ENCODE peak calls at places on chromosomes 1 and 21, in six cellular contexts. F, B, I, J, X and L are unnamed samples.

GRCh38 chr1:24910751-24911650 is 19.1 kb downstream of the RUNX3 start:
- DNase-seq in F (peak), B (peak), I (peak), J (peak), X (no peak), L (peak)

GRCh38 chr1:234616644-234617043 is 6.7 kb upstream of the IRF2BP2 start:
- DNase-seq in F (no peak), B (peak), I (no peak), J (no peak), X (no peak), L (no peak)

GRCh38 chr1:181251713-181252075 is 163.2 kb downstream of the IER5 start:
- DNase-seq in F (no peak), B (no peak), I (no peak), J (no peak), X (no peak), L (no peak)

GRCh38 chr1:172383541-172383940 is 36.9 kb upstream of the C1orf105 start:
- DNase-seq in F (no peak), B (peak), I (no peak), J (no peak), X (no peak), L (no peak)

GRCh38 chr1:12469493-12469892 is 148.5 kb downstream of the DHRS3 start:
- DNase-seq in F (no peak), B (no peak), I (no peak), J (no peak), X (no peak), L (no peak)

GRCh38 chr21:36425286-36425685 is 40.1 kb downstream of the CHAF1B start:
- DNase-seq in F (no peak), B (peak), I (no peak), J (no peak), X (no peak), L (no peak)

GRCh38 chr1:162283657-162284056 is 93.0 kb downstream of the SPATA46 start:
- DNase-seq in F (peak), B (no peak), I (no peak), J (no peak), X (no peak), L (no peak)

GRCh38 chr1:223462866-223463404 is 69.7 kb downstream of the CCDC185 start:
- DNase-seq in F (no peak), B (no peak), I (no peak), J (no peak), X (no peak), L (no peak)

GRCh38 chr1:1272341-1273151 is 1.1 kb downstream of the UBE2J2 start:
- DNase-seq in F (peak), B (no peak), I (no peak), J (no peak), X (no peak), L (peak)

GRCh38 chr1:222706815-222707214 is 5.5 kb downstream of the AIDA start:
- DNase-seq in F (no peak), B (no peak), I (no peak), J (no peak), X (no peak), L (no peak)

GRCh38 chr1:93346472-93346991 is 825 bp downstream of the DR1 start:
- DNase-seq in F (peak), B (peak), I (peak), J (peak), X (no peak), L (peak)

GRCh38 chr1:155012052-155012546 is 9.5 kb downstream of the ZBTB7B start:
- DNase-seq in F (peak), B (peak), I (no peak), J (no peak), X (no peak), L (no peak)

GRCh38 chr21:36656138-36656537 is 42.8 kb upstream of the SIM2 start:
- DNase-seq in F (no peak), B (no peak), I (no peak), J (no peak), X (no peak), L (no peak)

GRCh38 chr1:111225717-111226400 is 1.7 kb upstream of the CHI3L2 start:
- DNase-seq in F (no peak), B (peak), I (peak), J (peak), X (no peak), L (no peak)